ENCODE peak calls at places on chromosomes 2 and 18, in seven cellular contexts. One of them, this sample, is unnamed.
A peak's percentile ranks its signal among the peaks of the same experiment; 100 is the strongest.

GRCh38 chr2:37005118-37005868 is 39.0 kb upstream of the STRN start:
- DNase-seq in astrocyte of the hippocampus: peak; percentile 19
- DNase-seq in retina: no peak
- DNase-seq in mucosa of gallbladder: no peak
- DNase-seq in AG09309: no peak
- DNase-seq in activated CD4-positive, CD25-positive, alpha-beta regulatory T cell: no peak
- DNase-seq in upper lobe of right lung: no peak
- DNase-seq in this sample: no peak

GRCh38 chr2:86189782-86190416 is 5.4 kb downstream of the IMMT start:
- DNase-seq in astrocyte of the hippocampus: no peak
- DNase-seq in AG09309: no peak
- DNase-seq in retina: no peak
- DNase-seq in upper lobe of right lung: no peak
- DNase-seq in mucosa of gallbladder: no peak
- DNase-seq in activated CD4-positive, CD25-positive, alpha-beta regulatory T cell: no peak
- DNase-seq in this sample: no peak

GRCh38 chr18:52236134-52236533 is 103.9 kb upstream of the DCC start:
- DNase-seq in activated CD4-positive, CD25-positive, alpha-beta regulatory T cell: no peak
- DNase-seq in AG09309: no peak
- DNase-seq in retina: no peak
- DNase-seq in mucosa of gallbladder: no peak
- DNase-seq in astrocyte of the hippocampus: no peak
- DNase-seq in upper lobe of right lung: no peak
- DNase-seq in this sample: no peak

GRCh38 chr2:45319683-45320082 is 291.4 kb downstream of the SRBD1 start:
- DNase-seq in mucosa of gallbladder: no peak
- DNase-seq in retina: no peak
- DNase-seq in upper lobe of right lung: no peak
- DNase-seq in astrocyte of the hippocampus: no peak
- DNase-seq in activated CD4-positive, CD25-positive, alpha-beta regulatory T cell: no peak
- DNase-seq in AG09309: no peak
- DNase-seq in this sample: no peak

GRCh38 chr2:33528551-33528950 is 52.1 kb downstream of the RASGRP3 start:
- DNase-seq in retina: no peak
- DNase-seq in activated CD4-positive, CD25-positive, alpha-beta regulatory T cell: no peak
- DNase-seq in AG09309: no peak
- DNase-seq in upper lobe of right lung: no peak
- DNase-seq in astrocyte of the hippocampus: no peak
- DNase-seq in mucosa of gallbladder: no peak
- DNase-seq in this sample: no peak

GRCh38 chr2:19086351-19086750 is 272.1 kb downstream of the OSR1 start:
- DNase-seq in AG09309: no peak
- DNase-seq in upper lobe of right lung: no peak
- DNase-seq in activated CD4-positive, CD25-positive, alpha-beta regulatory T cell: no peak
- DNase-seq in astrocyte of the hippocampus: no peak
- DNase-seq in mucosa of gallbladder: no peak
- DNase-seq in retina: no peak
- DNase-seq in this sample: no peak

GRCh38 chr18:1906421-1906820 is 664.9 kb downstream of the METTL4 start:
- DNase-seq in activated CD4-positive, CD25-positive, alpha-beta regulatory T cell: no peak
- DNase-seq in astrocyte of the hippocampus: no peak
- DNase-seq in retina: no peak
- DNase-seq in mucosa of gallbladder: no peak
- DNase-seq in AG09309: no peak
- DNase-seq in upper lobe of right lung: no peak
- DNase-seq in this sample: no peak

GRCh38 chr2:156322103-156322671 is 10.3 kb downstream of the NR4A2 start:
- DNase-seq in retina: peak; percentile 81
- DNase-seq in astrocyte of the hippocampus: peak; percentile 32
- DNase-seq in upper lobe of right lung: no peak
- DNase-seq in activated CD4-positive, CD25-positive, alpha-beta regulatory T cell: no peak
- DNase-seq in AG09309: no peak
- DNase-seq in mucosa of gallbladder: no peak
- DNase-seq in this sample: no peak

GRCh38 chr18:49846263-49846662 is 32.9 kb upstream of the ACAA2 start:
- DNase-seq in activated CD4-positive, CD25-positive, alpha-beta regulatory T cell: no peak
- DNase-seq in mucosa of gallbladder: no peak
- DNase-seq in retina: no peak
- DNase-seq in upper lobe of right lung: no peak
- DNase-seq in AG09309: peak; percentile 20
- DNase-seq in astrocyte of the hippocampus: peak; percentile 26
- DNase-seq in this sample: no peak

GRCh38 chr2:74531666-74532065 is 1.9 kb downstream of the HTRA2 start:
- DNase-seq in retina: no peak
- DNase-seq in mucosa of gallbladder: no peak
- DNase-seq in upper lobe of right lung: no peak
- DNase-seq in astrocyte of the hippocampus: no peak
- DNase-seq in AG09309: no peak
- DNase-seq in activated CD4-positive, CD25-positive, alpha-beta regulatory T cell: no peak
- DNase-seq in this sample: no peak

GRCh38 chr18:45839415-45840395 is 14.2 kb downstream of the SIGLEC15 start:
- DNase-seq in upper lobe of right lung: no peak
- DNase-seq in activated CD4-positive, CD25-positive, alpha-beta regulatory T cell: no peak
- DNase-seq in astrocyte of the hippocampus: peak; percentile 82
- DNase-seq in AG09309: peak; percentile 57
- DNase-seq in mucosa of gallbladder: peak; percentile 65
- DNase-seq in retina: no peak
- DNase-seq in this sample: no peak

GRCh38 chr18:3284501-3284900 is 22.6 kb downstream of the MYL12B start:
- DNase-seq in upper lobe of right lung: no peak
- DNase-seq in mucosa of gallbladder: no peak
- DNase-seq in AG09309: no peak
- DNase-seq in activated CD4-positive, CD25-positive, alpha-beta regulatory T cell: no peak
- DNase-seq in astrocyte of the hippocampus: no peak
- DNase-seq in retina: no peak
- DNase-seq in this sample: no peak

GRCh38 chr2:197097578-197098366 is 171.3 kb upstream of the PGAP1 start:
- DNase-seq in astrocyte of the hippocampus: peak; percentile 92
- DNase-seq in activated CD4-positive, CD25-positive, alpha-beta regulatory T cell: no peak
- DNase-seq in mucosa of gallbladder: peak; percentile 60
- DNase-seq in AG09309: peak; percentile 61
- DNase-seq in upper lobe of right lung: no peak
- DNase-seq in retina: no peak
- DNase-seq in this sample: no peak

GRCh38 chr18:55275042-55275897 is 312.7 kb downstream of the TCF4 start:
- DNase-seq in upper lobe of right lung: no peak
- DNase-seq in activated CD4-positive, CD25-positive, alpha-beta regulatory T cell: no peak
- DNase-seq in astrocyte of the hippocampus: peak; percentile 74
- DNase-seq in retina: no peak
- DNase-seq in AG09309: peak; percentile 53
- DNase-seq in mucosa of gallbladder: no peak
- DNase-seq in this sample: peak; percentile 80

GRCh38 chr2:19073522-19073921 is 284.9 kb downstream of the OSR1 start:
- DNase-seq in mucosa of gallbladder: no peak
- DNase-seq in AG09309: no peak
- DNase-seq in activated CD4-positive, CD25-positive, alpha-beta regulatory T cell: no peak
- DNase-seq in retina: no peak
- DNase-seq in upper lobe of right lung: no peak
- DNase-seq in astrocyte of the hippocampus: no peak
- DNase-seq in this sample: no peak

GRCh38 chr2:56714400-56714799 is 530.6 kb downstream of the CCDC85A start:
- DNase-seq in astrocyte of the hippocampus: peak; percentile 1
- DNase-seq in AG09309: no peak
- DNase-seq in retina: no peak
- DNase-seq in activated CD4-positive, CD25-positive, alpha-beta regulatory T cell: no peak
- DNase-seq in upper lobe of right lung: no peak
- DNase-seq in mucosa of gallbladder: no peak
- DNase-seq in this sample: no peak

GRCh38 chr2:206512999-206513398 is 69.7 kb downstream of the ADAM23 start:
- DNase-seq in AG09309: no peak
- DNase-seq in activated CD4-positive, CD25-positive, alpha-beta regulatory T cell: no peak
- DNase-seq in retina: no peak
- DNase-seq in astrocyte of the hippocampus: no peak
- DNase-seq in mucosa of gallbladder: no peak
- DNase-seq in upper lobe of right lung: no peak
- DNase-seq in this sample: no peak

This sample was measured in suprapubic skin.